ENCODE peak calls at places on chromosomes 3 and 15, in ten cellular contexts. X is aorta; Y is mesendoderm; W is naive thymus-derived CD8-positive, alpha-beta T cell; P is activated naive CD4-positive, alpha-beta T cell treated with anti-CD3 and anti-CD28 coated beads, Interleukin-2, amount 10 ng/mL, durations not matched to agents 7 days and 5 days; N is activated naive CD8-positive, alpha-beta T cell treated with anti-CD3 and anti-CD28 coated beads, Interleukin-2, amount 50 U/mL, for 24 hours; T is adrenal gland; R is stimulated activated CD8-positive, alpha-beta memory T cell treated with anti-CD3 and anti-CD28 coated beads, Interleukin-15, amount 100 ng/mL, for 4 hours; I is bronchial epithelial cell; F is mesenteric fat pad. K is an unnamed sample.

GRCh38 chr3:30435950-30436349 is 170.5 kb upstream of the TGFBR2 start:
- DNase-seq in X (no peak), Y (peak), W (peak), P (no peak), N (no peak), T (no peak), R (no peak), I (no peak), F (no peak), K (no peak)

GRCh38 chr3:13546667-13547171 is 2.2 kb upstream of the FBLN2 start:
- DNase-seq in X (no peak), Y (peak), W (no peak), P (no peak), N (no peak), T (peak), R (no peak), I (no peak), F (no peak), K (no peak)

GRCh38 chr3:125437631-125438435 is 62.7 kb upstream of the ZNF148 start:
- DNase-seq in X (peak), Y (peak), W (peak), P (peak), N (peak), T (peak), R (peak), I (peak), F (no peak), K (no peak)

GRCh38 chr3:131729561-131729960 is 226.8 kb upstream of the MRPL3 start:
- DNase-seq in X (no peak), Y (no peak), W (no peak), P (no peak), N (no peak), T (no peak), R (no peak), I (no peak), F (no peak), K (no peak)

GRCh38 chr3:147157629-147158028 is 248.7 kb downstream of the ZIC4 start:
- DNase-seq in X (no peak), Y (no peak), W (no peak), P (no peak), N (no peak), T (no peak), R (no peak), I (no peak), F (no peak), K (no peak)

GRCh38 chr3:39414421-39414907 is 7.9 kb downstream of the RPSA start:
- DNase-seq in X (no peak), Y (no peak), W (no peak), P (no peak), N (peak), T (no peak), R (no peak), I (no peak), F (no peak), K (no peak)

GRCh38 chr3:129701161-129701560 is 94.7 kb upstream of the PLXND1 start:
- DNase-seq in X (no peak), Y (peak), W (no peak), P (no peak), N (no peak), T (no peak), R (no peak), I (no peak), F (no peak), K (no peak)

GRCh38 chr3:142586803-142587406 is 8.4 kb upstream of the ATR start:
- DNase-seq in X (no peak), Y (peak), W (peak), P (peak), N (no peak), T (peak), R (no peak), I (peak), F (no peak), K (no peak)

GRCh38 chr3:49721861-49722781 is 1.6 kb downstream of the GMPPB start:
- DNase-seq in X (peak), Y (no peak), W (no peak), P (no peak), N (no peak), T (no peak), R (no peak), I (no peak), F (peak), K (no peak)

GRCh38 chr15:99433026-99433756 is 132.6 kb upstream of the MEF2A start:
- DNase-seq in X (peak), Y (no peak), W (no peak), P (peak), N (no peak), T (no peak), R (no peak), I (peak), F (peak), K (no peak)

GRCh38 chr3:194176274-194176991 is 40.5 kb downstream of the HES1 start:
- DNase-seq in X (no peak), Y (no peak), W (no peak), P (no peak), N (no peak), T (no peak), R (no peak), I (no peak), F (no peak), K (no peak)

GRCh38 chr15:72248514-72248913 is 17.5 kb upstream of the PKM start:
- DNase-seq in X (no peak), Y (no peak), W (no peak), P (no peak), N (no peak), T (no peak), R (no peak), I (no peak), F (no peak), K (no peak)